ENCODE peak calls at places on chromosomes 7 and 10, in eight cellular contexts. One of them, this sample, is unnamed.

GRCh38 chr7:4574851-4575250 is 107.2 kb upstream of the FOXK1 start:
- DNase-seq in posterior vena cava: no peak
- DNase-seq in stimulated activated CD4-positive, alpha-beta T cell treated with anti-CD3 and anti-CD28 coated beads, Interleukin-2, amount 100 ng/mL, for 48 hours: no peak
- DNase-seq in substantia nigra: no peak
- DNase-seq in NCI-H146: no peak
- DNase-seq in renal cortical epithelial cell: no peak
- DNase-seq in NCI-H82: no peak
- DNase-seq in ELR: no peak
- DNase-seq in this sample: no peak

GRCh38 chr10:71028066-71028465 is 139.7 kb upstream of the PCBD1 start:
- DNase-seq in posterior vena cava: peak
- DNase-seq in stimulated activated CD4-positive, alpha-beta T cell treated with anti-CD3 and anti-CD28 coated beads, Interleukin-2, amount 100 ng/mL, for 48 hours: no peak
- DNase-seq in substantia nigra: no peak
- DNase-seq in NCI-H146: no peak
- DNase-seq in renal cortical epithelial cell: no peak
- DNase-seq in NCI-H82: no peak
- DNase-seq in ELR: no peak
- DNase-seq in this sample: no peak

GRCh38 chr10:110525349-110526260 is 27.9 kb downstream of the DUSP5 start:
- DNase-seq in posterior vena cava: no peak
- DNase-seq in stimulated activated CD4-positive, alpha-beta T cell treated with anti-CD3 and anti-CD28 coated beads, Interleukin-2, amount 100 ng/mL, for 48 hours: no peak
- DNase-seq in substantia nigra: no peak
- DNase-seq in NCI-H146: no peak
- DNase-seq in renal cortical epithelial cell: no peak
- DNase-seq in NCI-H82: no peak
- DNase-seq in ELR: peak
- DNase-seq in this sample: no peak

GRCh38 chr7:23474098-23474828 is 4.0 kb upstream of the IGF2BP3 start:
- DNase-seq in posterior vena cava: peak
- DNase-seq in stimulated activated CD4-positive, alpha-beta T cell treated with anti-CD3 and anti-CD28 coated beads, Interleukin-2, amount 100 ng/mL, for 48 hours: peak
- DNase-seq in substantia nigra: no peak
- DNase-seq in NCI-H146: peak
- DNase-seq in renal cortical epithelial cell: peak
- DNase-seq in NCI-H82: peak
- DNase-seq in ELR: peak
- DNase-seq in this sample: peak

GRCh38 chr7:70134029-70134445 is 535.8 kb downstream of the AUTS2 start:
- DNase-seq in posterior vena cava: no peak
- DNase-seq in stimulated activated CD4-positive, alpha-beta T cell treated with anti-CD3 and anti-CD28 coated beads, Interleukin-2, amount 100 ng/mL, for 48 hours: no peak
- DNase-seq in substantia nigra: no peak
- DNase-seq in NCI-H146: peak
- DNase-seq in renal cortical epithelial cell: no peak
- DNase-seq in NCI-H82: no peak
- DNase-seq in ELR: no peak
- DNase-seq in this sample: no peak

GRCh38 chr10:63416376-63416775 is 49.4 kb downstream of the JMJD1C start:
- DNase-seq in posterior vena cava: no peak
- DNase-seq in stimulated activated CD4-positive, alpha-beta T cell treated with anti-CD3 and anti-CD28 coated beads, Interleukin-2, amount 100 ng/mL, for 48 hours: no peak
- DNase-seq in substantia nigra: no peak
- DNase-seq in NCI-H146: peak
- DNase-seq in renal cortical epithelial cell: no peak
- DNase-seq in NCI-H82: no peak
- DNase-seq in ELR: peak
- DNase-seq in this sample: no peak

GRCh38 chr10:5551531-5552375 is 27.0 kb downstream of the CALML3 start:
- DNase-seq in posterior vena cava: peak
- DNase-seq in stimulated activated CD4-positive, alpha-beta T cell treated with anti-CD3 and anti-CD28 coated beads, Interleukin-2, amount 100 ng/mL, for 48 hours: peak
- DNase-seq in substantia nigra: no peak
- DNase-seq in NCI-H146: no peak
- DNase-seq in renal cortical epithelial cell: peak
- DNase-seq in NCI-H82: no peak
- DNase-seq in ELR: peak
- DNase-seq in this sample: peak

GRCh38 chr10:97759157-97759980 is 12.4 kb downstream of the SFRP5 start:
- DNase-seq in posterior vena cava: peak
- DNase-seq in stimulated activated CD4-positive, alpha-beta T cell treated with anti-CD3 and anti-CD28 coated beads, Interleukin-2, amount 100 ng/mL, for 48 hours: peak
- DNase-seq in substantia nigra: no peak
- DNase-seq in NCI-H146: peak
- DNase-seq in renal cortical epithelial cell: peak
- DNase-seq in NCI-H82: peak
- DNase-seq in ELR: peak
- DNase-seq in this sample: no peak

GRCh38 chr7:39921505-39922250 is 28.4 kb upstream of the CDK13 start:
- DNase-seq in posterior vena cava: no peak
- DNase-seq in stimulated activated CD4-positive, alpha-beta T cell treated with anti-CD3 and anti-CD28 coated beads, Interleukin-2, amount 100 ng/mL, for 48 hours: no peak
- DNase-seq in substantia nigra: no peak
- DNase-seq in NCI-H146: no peak
- DNase-seq in renal cortical epithelial cell: no peak
- DNase-seq in NCI-H82: peak
- DNase-seq in ELR: no peak
- DNase-seq in this sample: no peak

GRCh38 chr10:72687035-72687434 is 4.9 kb upstream of the MCU start:
- DNase-seq in posterior vena cava: no peak
- DNase-seq in stimulated activated CD4-positive, alpha-beta T cell treated with anti-CD3 and anti-CD28 coated beads, Interleukin-2, amount 100 ng/mL, for 48 hours: no peak
- DNase-seq in substantia nigra: no peak
- DNase-seq in NCI-H146: no peak
- DNase-seq in renal cortical epithelial cell: no peak
- DNase-seq in NCI-H82: peak
- DNase-seq in ELR: no peak
- DNase-seq in this sample: no peak

GRCh38 chr10:74153123-74153522 is 2.1 kb downstream of the ADK start:
- DNase-seq in posterior vena cava: no peak
- DNase-seq in stimulated activated CD4-positive, alpha-beta T cell treated with anti-CD3 and anti-CD28 coated beads, Interleukin-2, amount 100 ng/mL, for 48 hours: no peak
- DNase-seq in substantia nigra: no peak
- DNase-seq in NCI-H146: no peak
- DNase-seq in renal cortical epithelial cell: peak
- DNase-seq in NCI-H82: peak
- DNase-seq in ELR: peak
- DNase-seq in this sample: no peak

GRCh38 chr10:74418285-74418872 is 267.4 kb downstream of the ADK start:
- DNase-seq in posterior vena cava: no peak
- DNase-seq in stimulated activated CD4-positive, alpha-beta T cell treated with anti-CD3 and anti-CD28 coated beads, Interleukin-2, amount 100 ng/mL, for 48 hours: no peak
- DNase-seq in substantia nigra: no peak
- DNase-seq in NCI-H146: peak
- DNase-seq in renal cortical epithelial cell: peak
- DNase-seq in NCI-H82: peak
- DNase-seq in ELR: no peak
- DNase-seq in this sample: no peak

GRCh38 chr7:102944241-102944640 is 31.4 kb downstream of the LRRC17 start:
- DNase-seq in posterior vena cava: no peak
- DNase-seq in stimulated activated CD4-positive, alpha-beta T cell treated with anti-CD3 and anti-CD28 coated beads, Interleukin-2, amount 100 ng/mL, for 48 hours: no peak
- DNase-seq in substantia nigra: no peak
- DNase-seq in NCI-H146: no peak
- DNase-seq in renal cortical epithelial cell: no peak
- DNase-seq in NCI-H82: no peak
- DNase-seq in ELR: no peak
- DNase-seq in this sample: no peak

GRCh38 chr7:15685358-15686181 is 913 bp downstream of the MEOX2 start:
- DNase-seq in posterior vena cava: peak
- DNase-seq in stimulated activated CD4-positive, alpha-beta T cell treated with anti-CD3 and anti-CD28 coated beads, Interleukin-2, amount 100 ng/mL, for 48 hours: no peak
- DNase-seq in substantia nigra: no peak
- DNase-seq in NCI-H146: no peak
- DNase-seq in renal cortical epithelial cell: peak
- DNase-seq in NCI-H82: peak
- DNase-seq in ELR: peak
- DNase-seq in this sample: no peak

GRCh38 chr7:124954766-124955165 is 25.1 kb upstream of the POT1 start:
- DNase-seq in posterior vena cava: no peak
- DNase-seq in stimulated activated CD4-positive, alpha-beta T cell treated with anti-CD3 and anti-CD28 coated beads, Interleukin-2, amount 100 ng/mL, for 48 hours: no peak
- DNase-seq in substantia nigra: no peak
- DNase-seq in NCI-H146: no peak
- DNase-seq in renal cortical epithelial cell: no peak
- DNase-seq in NCI-H82: no peak
- DNase-seq in ELR: no peak
- DNase-seq in this sample: no peak

GRCh38 chr10:35378547-35379210 is 42.4 kb downstream of the CCNY start:
- DNase-seq in posterior vena cava: no peak
- DNase-seq in stimulated activated CD4-positive, alpha-beta T cell treated with anti-CD3 and anti-CD28 coated beads, Interleukin-2, amount 100 ng/mL, for 48 hours: no peak
- DNase-seq in substantia nigra: no peak
- DNase-seq in NCI-H146: no peak
- DNase-seq in renal cortical epithelial cell: no peak
- DNase-seq in NCI-H82: no peak
- DNase-seq in ELR: peak
- DNase-seq in this sample: no peak

GRCh38 chr10:110651044-110651958 is 7.2 kb downstream of the RBM20 start:
- DNase-seq in posterior vena cava: no peak
- DNase-seq in stimulated activated CD4-positive, alpha-beta T cell treated with anti-CD3 and anti-CD28 coated beads, Interleukin-2, amount 100 ng/mL, for 48 hours: no peak
- DNase-seq in substantia nigra: no peak
- DNase-seq in NCI-H146: no peak
- DNase-seq in renal cortical epithelial cell: peak
- DNase-seq in NCI-H82: peak
- DNase-seq in ELR: peak
- DNase-seq in this sample: no peak

GRCh38 chr10:10992961-10993714 is 24.5 kb upstream of the CELF2 start:
- DNase-seq in posterior vena cava: no peak
- DNase-seq in stimulated activated CD4-positive, alpha-beta T cell treated with anti-CD3 and anti-CD28 coated beads, Interleukin-2, amount 100 ng/mL, for 48 hours: no peak
- DNase-seq in substantia nigra: no peak
- DNase-seq in NCI-H146: no peak
- DNase-seq in renal cortical epithelial cell: no peak
- DNase-seq in NCI-H82: no peak
- DNase-seq in ELR: no peak
- DNase-seq in this sample: no peak

GRCh38 chr10:126090911-126091728 is 194.8 kb downstream of the FANK1 start:
- DNase-seq in posterior vena cava: no peak
- DNase-seq in stimulated activated CD4-positive, alpha-beta T cell treated with anti-CD3 and anti-CD28 coated beads, Interleukin-2, amount 100 ng/mL, for 48 hours: no peak
- DNase-seq in substantia nigra: no peak
- DNase-seq in NCI-H146: no peak
- DNase-seq in renal cortical epithelial cell: peak
- DNase-seq in NCI-H82: no peak
- DNase-seq in ELR: peak
- DNase-seq in this sample: no peak

GRCh38 chr7:132865766-132866531 is 215.9 kb downstream of the CHCHD3 start:
- DNase-seq in posterior vena cava: no peak
- DNase-seq in stimulated activated CD4-positive, alpha-beta T cell treated with anti-CD3 and anti-CD28 coated beads, Interleukin-2, amount 100 ng/mL, for 48 hours: no peak
- DNase-seq in substantia nigra: no peak
- DNase-seq in NCI-H146: no peak
- DNase-seq in renal cortical epithelial cell: peak
- DNase-seq in NCI-H82: no peak
- DNase-seq in ELR: peak
- DNase-seq in this sample: no peak

GRCh38 chr7:20444041-20444440 is 113.3 kb downstream of the ITGB8 start:
- DNase-seq in posterior vena cava: no peak
- DNase-seq in stimulated activated CD4-positive, alpha-beta T cell treated with anti-CD3 and anti-CD28 coated beads, Interleukin-2, amount 100 ng/mL, for 48 hours: no peak
- DNase-seq in substantia nigra: no peak
- DNase-seq in NCI-H146: no peak
- DNase-seq in renal cortical epithelial cell: peak
- DNase-seq in NCI-H82: no peak
- DNase-seq in ELR: no peak
- DNase-seq in this sample: no peak

GRCh38 chr7:16189026-16189715 is 232.2 kb downstream of the CRPPA start:
- DNase-seq in posterior vena cava: no peak
- DNase-seq in stimulated activated CD4-positive, alpha-beta T cell treated with anti-CD3 and anti-CD28 coated beads, Interleukin-2, amount 100 ng/mL, for 48 hours: no peak
- DNase-seq in substantia nigra: no peak
- DNase-seq in NCI-H146: no peak
- DNase-seq in renal cortical epithelial cell: peak
- DNase-seq in NCI-H82: no peak
- DNase-seq in ELR: no peak
- DNase-seq in this sample: no peak

GRCh38 chr10:29102233-29102632 is 186.6 kb upstream of the LYZL1 start:
- DNase-seq in posterior vena cava: no peak
- DNase-seq in stimulated activated CD4-positive, alpha-beta T cell treated with anti-CD3 and anti-CD28 coated beads, Interleukin-2, amount 100 ng/mL, for 48 hours: no peak
- DNase-seq in substantia nigra: no peak
- DNase-seq in NCI-H146: no peak
- DNase-seq in renal cortical epithelial cell: peak
- DNase-seq in NCI-H82: no peak
- DNase-seq in ELR: no peak
- DNase-seq in this sample: no peak